ENCODE peak calls at places on chromosomes 7 and 10, in five cellular contexts. N, P, K, O and R are unnamed samples.

GRCh38 chr10:17910144-17910789 is 41.5 kb upstream of the SLC39A12 start:
- DNase-seq in N (no peak), P (no peak), K (peak; percentile 70), O (no peak), R (no peak)

GRCh38 chr7:73717991-73718405 is 1.5 kb downstream of the STX1A start:
- DNase-seq in N (peak; percentile 87), P (peak; percentile 89), K (no peak), O (no peak), R (peak; percentile 91)

GRCh38 chr7:23334482-23335056 is 35.4 kb downstream of the MALSU1 start:
- DNase-seq in N (no peak), P (no peak), K (no peak), O (no peak), R (no peak)

GRCh38 chr7:7821517-7821916 is 103.1 kb upstream of the RPA3 start:
- DNase-seq in N (no peak), P (no peak), K (peak; percentile 9), O (no peak), R (no peak)

GRCh38 chr10:5511231-5511884 is 12.0 kb upstream of the CALML5 start:
- DNase-seq in N (no peak), P (no peak), K (no peak), O (no peak), R (no peak)

GRCh38 chr7:20385121-20385520 is 54.4 kb downstream of the ITGB8 start:
- DNase-seq in N (no peak), P (no peak), K (no peak), O (no peak), R (no peak)

GRCh38 chr7:26937306-26937705 is 72.9 kb upstream of the SKAP2 start:
- DNase-seq in N (no peak), P (no peak), K (no peak), O (no peak), R (no peak)

GRCh38 chr7:53387515-53387914 is 352.1 kb downstream of the POM121L12 start:
- DNase-seq in N (no peak), P (no peak), K (no peak), O (no peak), R (no peak)

GRCh38 chr10:130138479-130138866 is 2.3 kb downstream of the GLRX3 start:
- DNase-seq in N (peak; percentile 28), P (no peak), K (no peak), O (no peak), R (peak; percentile 69)

GRCh38 chr10:25858076-25858475 is 76.0 kb upstream of the MYO3A start:
- DNase-seq in N (no peak), P (no peak), K (no peak), O (no peak), R (no peak)

GRCh38 chr7:98772242-98772603 is 97.6 kb downstream of the TMEM130 start:
- DNase-seq in N (no peak), P (no peak), K (no peak), O (no peak), R (no peak)